ENCODE peak calls at places on chromosomes 7 and 10, in eight cellular contexts. One of them, this sample, is unnamed.

GRCh38 chr10:101402711-101403110 is 48.7 kb downstream of the BTRC start:
- DNase-seq in dorsolateral prefrontal cortex: no peak
- DNase-seq in kidney: no peak
- DNase-seq in fibroblast of the aortic adventitia: no peak
- DNase-seq in uterus: no peak
- DNase-seq in astrocyte of the spinal cord: no peak
- DNase-seq in NT2/D1: no peak
- DNase-seq in GM12865: no peak
- DNase-seq in this sample: no peak

GRCh38 chr7:151872531-151873401 is 4.1 kb downstream of the PRKAG2 start:
- DNase-seq in astrocyte of the spinal cord: no peak
- DNase-seq in uterus: no peak
- DNase-seq in kidney: peak; percentile 59
- DNase-seq in dorsolateral prefrontal cortex: no peak
- DNase-seq in fibroblast of the aortic adventitia: no peak
- DNase-seq in NT2/D1: no peak
- DNase-seq in GM12865: no peak
- DNase-seq in this sample: no peak

GRCh38 chr10:18777258-18777657 is 118.0 kb downstream of the ARL5B start:
- DNase-seq in fibroblast of the aortic adventitia: no peak
- DNase-seq in kidney: no peak
- DNase-seq in GM12865: no peak
- DNase-seq in astrocyte of the spinal cord: no peak
- DNase-seq in uterus: no peak
- DNase-seq in dorsolateral prefrontal cortex: no peak
- DNase-seq in NT2/D1: no peak
- DNase-seq in this sample: no peak

GRCh38 chr10:33071857-33072256 is 113.8 kb upstream of the ITGB1 start:
- DNase-seq in NT2/D1: peak; percentile 52
- DNase-seq in GM12865: no peak
- DNase-seq in uterus: no peak
- DNase-seq in fibroblast of the aortic adventitia: no peak
- DNase-seq in kidney: no peak
- DNase-seq in dorsolateral prefrontal cortex: no peak
- DNase-seq in astrocyte of the spinal cord: no peak
- DNase-seq in this sample: no peak

GRCh38 chr7:90828601-90829000 is 232.5 kb downstream of the CDK14 start:
- DNase-seq in NT2/D1: no peak
- DNase-seq in dorsolateral prefrontal cortex: no peak
- DNase-seq in GM12865: no peak
- DNase-seq in kidney: no peak
- DNase-seq in uterus: no peak
- DNase-seq in fibroblast of the aortic adventitia: no peak
- DNase-seq in astrocyte of the spinal cord: no peak
- DNase-seq in this sample: peak; percentile 21

GRCh38 chr7:53684693-53685092 is 649.3 kb downstream of the POM121L12 start:
- DNase-seq in kidney: no peak
- DNase-seq in dorsolateral prefrontal cortex: no peak
- DNase-seq in fibroblast of the aortic adventitia: no peak
- DNase-seq in NT2/D1: no peak
- DNase-seq in uterus: no peak
- DNase-seq in GM12865: no peak
- DNase-seq in astrocyte of the spinal cord: no peak
- DNase-seq in this sample: no peak

GRCh38 chr7:157645539-157645938 is 308.7 kb downstream of the DNAJB6 start:
- DNase-seq in uterus: no peak
- DNase-seq in NT2/D1: no peak
- DNase-seq in fibroblast of the aortic adventitia: no peak
- DNase-seq in astrocyte of the spinal cord: no peak
- DNase-seq in dorsolateral prefrontal cortex: no peak
- DNase-seq in GM12865: no peak
- DNase-seq in kidney: no peak
- DNase-seq in this sample: no peak

GRCh38 chr10:71323407-71323806 is 4.3 kb downstream of the SLC29A3 start:
- DNase-seq in kidney: no peak
- DNase-seq in fibroblast of the aortic adventitia: peak; percentile 19
- DNase-seq in dorsolateral prefrontal cortex: no peak
- DNase-seq in uterus: no peak
- DNase-seq in astrocyte of the spinal cord: no peak
- DNase-seq in NT2/D1: no peak
- DNase-seq in GM12865: peak; percentile 47
- DNase-seq in this sample: peak; percentile 34

GRCh38 chr10:78341953-78342614 is 308.4 kb downstream of the RPS24 start:
- DNase-seq in GM12865: no peak
- DNase-seq in dorsolateral prefrontal cortex: no peak
- DNase-seq in astrocyte of the spinal cord: no peak
- DNase-seq in fibroblast of the aortic adventitia: no peak
- DNase-seq in uterus: peak; percentile 9
- DNase-seq in kidney: no peak
- DNase-seq in NT2/D1: no peak
- DNase-seq in this sample: no peak

GRCh38 chr10:100065084-100065660 is 16.5 kb downstream of the CPN1 start:
- DNase-seq in kidney: no peak
- DNase-seq in fibroblast of the aortic adventitia: no peak
- DNase-seq in astrocyte of the spinal cord: no peak
- DNase-seq in NT2/D1: no peak
- DNase-seq in dorsolateral prefrontal cortex: no peak
- DNase-seq in uterus: no peak
- DNase-seq in GM12865: no peak
- DNase-seq in this sample: no peak

GRCh38 chr7:149558149-149558861 is 60.7 kb upstream of the ZNF746 start:
- DNase-seq in dorsolateral prefrontal cortex: no peak
- DNase-seq in uterus: no peak
- DNase-seq in fibroblast of the aortic adventitia: peak; percentile 65
- DNase-seq in GM12865: no peak
- DNase-seq in NT2/D1: no peak
- DNase-seq in astrocyte of the spinal cord: peak; percentile 67
- DNase-seq in kidney: no peak
- DNase-seq in this sample: peak; percentile 21

GRCh38 chr10:15325243-15326002 is 45.7 kb downstream of the FAM171A1 start:
- DNase-seq in fibroblast of the aortic adventitia: peak; percentile 80
- DNase-seq in dorsolateral prefrontal cortex: no peak
- DNase-seq in kidney: no peak
- DNase-seq in GM12865: no peak
- DNase-seq in NT2/D1: no peak
- DNase-seq in uterus: peak; percentile 33
- DNase-seq in astrocyte of the spinal cord: peak; percentile 75
- DNase-seq in this sample: peak; percentile 93

GRCh38 chr10:78981970-78982281 is 86.8 kb upstream of the ZMIZ1 start:
- DNase-seq in uterus: no peak
- DNase-seq in dorsolateral prefrontal cortex: no peak
- DNase-seq in fibroblast of the aortic adventitia: no peak
- DNase-seq in NT2/D1: no peak
- DNase-seq in GM12865: no peak
- DNase-seq in astrocyte of the spinal cord: no peak
- DNase-seq in kidney: no peak
- DNase-seq in this sample: no peak

GRCh38 chr10:10699427-10699826 is 318.2 kb upstream of the CELF2 start:
- DNase-seq in astrocyte of the spinal cord: no peak
- DNase-seq in GM12865: no peak
- DNase-seq in NT2/D1: no peak
- DNase-seq in kidney: no peak
- DNase-seq in uterus: no peak
- DNase-seq in fibroblast of the aortic adventitia: no peak
- DNase-seq in dorsolateral prefrontal cortex: no peak
- DNase-seq in this sample: no peak

GRCh38 chr7:3082831-3083230 is 39.2 kb upstream of the CARD11 start:
- DNase-seq in kidney: no peak
- DNase-seq in fibroblast of the aortic adventitia: no peak
- DNase-seq in astrocyte of the spinal cord: no peak
- DNase-seq in GM12865: peak; percentile 38
- DNase-seq in dorsolateral prefrontal cortex: no peak
- DNase-seq in uterus: no peak
- DNase-seq in NT2/D1: no peak
- DNase-seq in this sample: no peak

GRCh38 chr10:29501692-29502091 is 133.1 kb downstream of the SVIL start:
- DNase-seq in GM12865: no peak
- DNase-seq in uterus: no peak
- DNase-seq in fibroblast of the aortic adventitia: peak; percentile 96
- DNase-seq in kidney: no peak
- DNase-seq in astrocyte of the spinal cord: peak; percentile 90
- DNase-seq in dorsolateral prefrontal cortex: no peak
- DNase-seq in NT2/D1: no peak
- DNase-seq in this sample: peak; percentile 59

GRCh38 chr10:82934429-82934828 is 1059.4 kb downstream of the NRG3 start:
- DNase-seq in NT2/D1: peak; percentile 6
- DNase-seq in fibroblast of the aortic adventitia: no peak
- DNase-seq in dorsolateral prefrontal cortex: no peak
- DNase-seq in GM12865: peak; percentile 49
- DNase-seq in astrocyte of the spinal cord: no peak
- DNase-seq in uterus: no peak
- DNase-seq in kidney: no peak
- DNase-seq in this sample: peak; percentile 6

GRCh38 chr10:116201670-116202430 is 71.2 kb downstream of the GFRA1 start:
- DNase-seq in astrocyte of the spinal cord: no peak
- DNase-seq in dorsolateral prefrontal cortex: no peak
- DNase-seq in uterus: no peak
- DNase-seq in fibroblast of the aortic adventitia: no peak
- DNase-seq in GM12865: no peak
- DNase-seq in kidney: no peak
- DNase-seq in NT2/D1: no peak
- DNase-seq in this sample: no peak
- H3K4me3 ChIP-seq in astrocyte of the spinal cord: no peak overlapping the region
- H3K4me3 ChIP-seq in dorsolateral prefrontal cortex: no peak overlapping the region
- H3K4me3 ChIP-seq in uterus: no peak overlapping the region
- H3K4me3 ChIP-seq in fibroblast of the aortic adventitia: no peak overlapping the region
- H3K4me3 ChIP-seq in GM12865: no peak overlapping the region
- H3K4me3 ChIP-seq in kidney: no peak overlapping the region
- H3K4me3 ChIP-seq in NT2/D1: no peak overlapping the region
- H3K4me3 ChIP-seq in this sample: no peak overlapping the region

DNA sequence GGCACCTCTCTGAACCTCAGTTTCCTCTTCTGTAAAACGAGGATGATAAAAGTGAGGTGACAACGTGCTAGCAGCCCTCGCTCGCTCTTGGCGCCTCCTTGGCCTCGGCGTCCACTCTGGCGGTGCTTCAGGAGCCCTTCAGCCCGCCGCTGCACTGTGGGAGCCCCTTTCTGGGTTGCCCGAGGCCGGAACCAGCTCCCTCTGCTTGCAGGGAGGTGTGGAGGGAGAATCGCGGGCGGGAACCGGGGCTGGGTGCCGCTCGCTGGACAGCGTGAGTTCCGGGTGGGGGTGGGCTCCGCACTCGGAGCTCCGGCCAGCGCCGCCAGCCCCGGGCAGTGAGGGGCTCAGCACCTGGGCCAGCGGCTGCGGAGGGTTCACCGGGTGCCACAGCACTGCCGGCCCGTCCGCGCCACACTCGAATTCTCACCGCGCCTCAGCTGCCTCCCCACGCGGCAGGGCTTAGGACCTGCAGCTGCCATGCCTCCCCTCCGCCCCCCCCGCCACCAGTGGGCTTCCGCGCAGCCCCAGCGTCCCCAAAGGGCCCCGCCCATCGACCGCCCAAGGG is 24.3 kb upstream of the ACSL5 start:
- DNase-seq in fibroblast of the aortic adventitia: no peak
- DNase-seq in astrocyte of the spinal cord: no peak
- DNase-seq in uterus: no peak
- DNase-seq in GM12865: no peak
- DNase-seq in NT2/D1: no peak
- DNase-seq in kidney: no peak
- DNase-seq in dorsolateral prefrontal cortex: no peak
- DNase-seq in this sample: no peak
- H3K4me3 ChIP-seq in fibroblast of the aortic adventitia: no peak overlapping the region
- H3K4me3 ChIP-seq in astrocyte of the spinal cord: no peak overlapping the region
- H3K4me3 ChIP-seq in uterus: no peak overlapping the region
- H3K4me3 ChIP-seq in GM12865: no peak overlapping the region
- H3K4me3 ChIP-seq in NT2/D1: no peak overlapping the region
- H3K4me3 ChIP-seq in kidney: no peak overlapping the region
- H3K4me3 ChIP-seq in dorsolateral prefrontal cortex: no peak overlapping the region
- H3K4me3 ChIP-seq in this sample: no peak overlapping the region

GRCh38 chr10:93081834-93082233 is 8.1 kb downstream of the CYP26A1 start:
- DNase-seq in astrocyte of the spinal cord: peak; percentile 87
- DNase-seq in kidney: no peak
- DNase-seq in fibroblast of the aortic adventitia: no peak
- DNase-seq in NT2/D1: no peak
- DNase-seq in GM12865: no peak
- DNase-seq in uterus: no peak
- DNase-seq in dorsolateral prefrontal cortex: no peak
- DNase-seq in this sample: no peak

GRCh38 chr10:93081296-93081695 is 7.6 kb downstream of the CYP26A1 start:
- DNase-seq in NT2/D1: no peak
- DNase-seq in uterus: no peak
- DNase-seq in dorsolateral prefrontal cortex: no peak
- DNase-seq in astrocyte of the spinal cord: no peak
- DNase-seq in GM12865: no peak
- DNase-seq in kidney: no peak
- DNase-seq in fibroblast of the aortic adventitia: no peak
- DNase-seq in this sample: no peak

GRCh38 chr10:93077860-93078337 is 4.2 kb downstream of the CYP26A1 start:
- DNase-seq in astrocyte of the spinal cord: no peak
- DNase-seq in NT2/D1: no peak
- DNase-seq in kidney: no peak
- DNase-seq in GM12865: no peak
- DNase-seq in dorsolateral prefrontal cortex: no peak
- DNase-seq in fibroblast of the aortic adventitia: peak; percentile 33
- DNase-seq in uterus: no peak
- DNase-seq in this sample: no peak

GRCh38 chr10:93080350-93081046 is 6.8 kb downstream of the CYP26A1 start:
- DNase-seq in NT2/D1: no peak
- DNase-seq in dorsolateral prefrontal cortex: peak; percentile 72
- DNase-seq in kidney: no peak
- DNase-seq in fibroblast of the aortic adventitia: peak; percentile 66
- DNase-seq in uterus: no peak
- DNase-seq in astrocyte of the spinal cord: peak; percentile 44
- DNase-seq in GM12865: peak; percentile 63
- DNase-seq in this sample: peak; percentile 52

DNA sequence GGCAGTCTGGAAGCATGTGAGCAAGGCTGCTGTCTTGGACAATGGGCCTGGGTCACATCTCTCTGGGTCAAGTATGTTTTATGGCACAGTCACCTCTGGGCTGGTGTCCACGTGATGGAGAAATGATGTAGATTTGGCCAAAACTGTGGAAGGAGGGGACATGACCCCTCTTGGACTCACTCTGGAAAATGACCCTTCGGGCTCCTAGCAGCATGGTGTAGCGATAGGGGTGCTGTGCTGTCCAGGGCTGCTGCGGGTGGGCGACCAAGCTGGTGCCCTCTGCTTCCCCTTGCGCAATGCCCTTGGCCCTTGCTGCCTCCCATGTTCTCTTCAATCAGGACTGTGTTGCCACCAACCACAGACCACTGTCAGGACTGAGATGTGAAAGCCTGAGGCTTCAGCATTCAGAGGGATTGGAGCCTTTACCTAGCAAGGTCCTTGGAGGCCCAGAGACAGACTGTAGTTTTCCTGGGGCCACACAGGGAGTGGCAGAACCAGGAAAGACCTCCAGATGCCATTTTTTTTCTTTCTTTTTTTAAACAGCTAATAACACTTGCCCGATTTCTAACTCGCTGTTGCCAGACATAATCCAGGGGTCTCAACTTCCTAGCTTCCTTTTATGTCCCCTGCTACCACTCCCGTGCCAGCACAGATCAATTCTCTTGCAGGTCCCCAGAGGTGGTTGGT is 6.1 kb downstream of the CYP26A1 start:
- DNase-seq in kidney: no peak
- DNase-seq in dorsolateral prefrontal cortex: no peak
- DNase-seq in NT2/D1: no peak
- DNase-seq in fibroblast of the aortic adventitia: no peak
- DNase-seq in GM12865: no peak
- DNase-seq in astrocyte of the spinal cord: no peak
- DNase-seq in uterus: no peak
- DNase-seq in this sample: no peak
- H3K4me3 ChIP-seq in kidney: no peak overlapping the region
- H3K4me3 ChIP-seq in dorsolateral prefrontal cortex: no peak overlapping the region
- H3K4me3 ChIP-seq in NT2/D1: no peak overlapping the region
- H3K4me3 ChIP-seq in fibroblast of the aortic adventitia: peak overlapping the region; percentile 19
- H3K4me3 ChIP-seq in GM12865: no peak overlapping the region
- H3K4me3 ChIP-seq in astrocyte of the spinal cord: no peak overlapping the region
- H3K4me3 ChIP-seq in uterus: no peak overlapping the region
- H3K4me3 ChIP-seq in this sample: no peak overlapping the region

GRCh38 chr7:93921190-93921585 is 347 bp upstream of the GNG11 start:
- DNase-seq in astrocyte of the spinal cord: no peak
- DNase-seq in dorsolateral prefrontal cortex: no peak
- DNase-seq in uterus: no peak
- DNase-seq in NT2/D1: no peak
- DNase-seq in kidney: no peak
- DNase-seq in GM12865: no peak
- DNase-seq in fibroblast of the aortic adventitia: no peak
- DNase-seq in this sample: no peak
- H3K4me3 ChIP-seq in astrocyte of the spinal cord: peak overlapping the region; percentile 57
- H3K4me3 ChIP-seq in dorsolateral prefrontal cortex: peak overlapping the region; percentile 63
- H3K4me3 ChIP-seq in uterus: peak overlapping the region; percentile 81
- H3K4me3 ChIP-seq in NT2/D1: no peak overlapping the region
- H3K4me3 ChIP-seq in kidney: peak overlapping the region; percentile 83
- H3K4me3 ChIP-seq in GM12865: peak overlapping the region; percentile 73
- H3K4me3 ChIP-seq in fibroblast of the aortic adventitia: peak overlapping the region; percentile 85
- H3K4me3 ChIP-seq in this sample: peak overlapping the region; percentile 84